ENCODE peak calls at places on chromosomes 7 and 10, in six cellular contexts. T, Y, C, I, L and H are unnamed samples. For H3K4me1, the result is how much of the 10 kb centered on the place peaks cover.

GRCh38 chr10:72598769-72599701 is 26.8 kb downstream of the MICU1 start:
- DNase-seq in Y (no peak), C (no peak), L (no peak), I (peak), T (no peak), H (no peak)

GRCh38 chr10:129914960-129915359 is 49.1 kb downstream of the EBF3 start:
- DNase-seq in Y (no peak), C (no peak), T (no peak), I (no peak), L (no peak), H (no peak)

GRCh38 chr7:151585744-151586424 is 66.2 kb upstream of the RHEB start:
- DNase-seq in T (no peak), Y (no peak), I (no peak), C (no peak), L (no peak), H (no peak)

GRCh38 chr7:69668339-69668738 is 70.1 kb downstream of the AUTS2 start:
- DNase-seq in I (no peak), Y (no peak), L (no peak), C (no peak), T (no peak), H (no peak)

GRCh38 chr7:39304683-39305405 is 261.4 kb upstream of the YAE1 start:
- DNase-seq in C (no peak), T (no peak), L (no peak), Y (no peak), I (no peak), H (no peak)

GRCh38 chr10:47195274-47195885 is 104.6 kb upstream of the GDF10 start:
- DNase-seq in I (no peak), T (no peak), Y (no peak), C (no peak), L (no peak), H (no peak)

GRCh38 chr7:131765575-131765974 is 209.1 kb upstream of the PODXL start:
- DNase-seq in L (no peak), I (no peak), Y (no peak), T (no peak), C (no peak), H (no peak)

GRCh38 chr7:107813524-107813923 is 10.5 kb upstream of the SLC26A3 start:
- DNase-seq in C (no peak), I (no peak), Y (no peak), T (no peak), L (no peak), H (no peak)

GRCh38 chr10:22651276-22651980 is 63.0 kb downstream of the PIP4K2A start:
- DNase-seq in Y (no peak), T (no peak), C (no peak), I (no peak), L (no peak), H (no peak)

GRCh38 chr10:59830601-59831259 is 75.6 kb downstream of the CCDC6 start:
- DNase-seq in I (peak), T (no peak), C (peak), L (no peak), Y (peak), H (peak)

GRCh38 chr7:2100278-2101205 is 132.2 kb downstream of the MAD1L1 start:
- DNase-seq in Y (peak), T (no peak), C (no peak), I (peak), L (peak), H (no peak)

GRCh38 chr7:74233655-74234280 is 20.4 kb downstream of the RFC2 start:
- DNase-seq in Y (no peak), T (no peak), I (no peak), L (no peak), C (no peak), H (no peak)

GRCh38 chr7:81625311-81625651 is 144.6 kb downstream of the HGF start:
- DNase-seq in Y (no peak), L (no peak), T (no peak), C (no peak), I (no peak), H (no peak)

GRCh38 chr7:30931161-30931926 is 19.7 kb downstream of the AQP1 start:
- DNase-seq in I (peak), L (no peak), T (peak), C (peak), Y (no peak), H (no peak)

GRCh38 chr10:123759496-123760070 is 93.4 kb downstream of the GPR26 start:
- DNase-seq in I (no peak), C (no peak), T (no peak), Y (no peak), L (no peak), H (no peak)

GRCh38 chr10:130471486-130471885 is 335.3 kb downstream of the GLRX3 start:
- DNase-seq in Y (no peak), I (no peak), C (no peak), L (no peak), T (peak), H (no peak)

GRCh38 chr10:75922435-75922834 is 491.0 kb downstream of the LRMDA start:
- DNase-seq in I (no peak), L (no peak), T (no peak), C (no peak), Y (peak), H (no peak)

GRCh38 chr7:14521183-14521582 is 381.4 kb downstream of the DGKB start:
- DNase-seq in Y (no peak), T (no peak), C (no peak), I (no peak), L (no peak), H (no peak)

GRCh38 chr7:128913856-128914565 is 3.5 kb upstream of the KCP start:
- DNase-seq in C (no peak), L (no peak), I (peak), T (peak), Y (no peak), H (no peak)

GRCh38 chr10:125783957-125784356 is 8.3 kb upstream of the MMP21 start:
- DNase-seq in C (no peak), L (peak), Y (no peak), I (no peak), T (no peak), H (no peak)

GRCh38 chr10:125781374-125781773 is 5.8 kb upstream of the MMP21 start:
- DNase-seq in I (no peak), Y (no peak), L (no peak), C (no peak), T (no peak), H (no peak)

GRCh38 chr10:125782661-125783060 is 7.0 kb upstream of the MMP21 start:
- DNase-seq in Y (no peak), I (no peak), C (no peak), T (no peak), L (no peak), H (no peak)

GRCh38 chr10:125783408-125783807 is 7.8 kb upstream of the MMP21 start:
- DNase-seq in C (no peak), Y (no peak), L (no peak), T (no peak), I (no peak), H (no peak)

GRCh38 chr10:125782055-125782454 is 6.4 kb upstream of the MMP21 start:
- DNase-seq in C (no peak), Y (no peak), I (no peak), L (no peak), T (no peak), H (no peak)
- TF ChIP-seq EP300 in C (no peak), Y (no peak), I (no peak), L (no peak), T (no peak), H (no peak)

GRCh38 chr10:43417950-43418768 is 9.2 kb upstream of the HNRNPF start:
- DNase-seq in T (no peak), C (no peak), I (no peak), L (peak), Y (peak), H (no peak)
- TF ChIP-seq POLR2AphosphoS5 in T (no peak), C (no peak), I (no peak), L (no peak), Y (no peak), H (no peak)

GRCh38 chr10:119670717-119671116 is 19.5 kb downstream of the BAG3 start:
- DNase-seq in C (no peak), I (no peak), T (no peak), L (no peak), Y (no peak), H (no peak)

GRCh38 chr10:119667562-119668328 is 16.6 kb downstream of the BAG3 start:
- DNase-seq in L (no peak), C (peak), I (peak), Y (peak), T (peak), H (peak)

GRCh38 chr10:119668461-119668860 is 17.3 kb downstream of the BAG3 start:
- DNase-seq in C (no peak), Y (no peak), T (no peak), I (no peak), L (no peak), H (no peak)

GRCh38 chr10:119669975-119670640 is 18.9 kb downstream of the BAG3 start:
- DNase-seq in T (no peak), C (no peak), L (no peak), Y (no peak), I (no peak), H (no peak)

GRCh38 chr10:119669331-119669730 is 18.2 kb downstream of the BAG3 start:
- DNase-seq in L (no peak), T (no peak), I (no peak), Y (no peak), C (no peak), H (no peak)
- H3K4me1 ChIP-seq in L (under half), T (half or more), I (under half), Y (under half), C (under half), H (under half)

DNA sequence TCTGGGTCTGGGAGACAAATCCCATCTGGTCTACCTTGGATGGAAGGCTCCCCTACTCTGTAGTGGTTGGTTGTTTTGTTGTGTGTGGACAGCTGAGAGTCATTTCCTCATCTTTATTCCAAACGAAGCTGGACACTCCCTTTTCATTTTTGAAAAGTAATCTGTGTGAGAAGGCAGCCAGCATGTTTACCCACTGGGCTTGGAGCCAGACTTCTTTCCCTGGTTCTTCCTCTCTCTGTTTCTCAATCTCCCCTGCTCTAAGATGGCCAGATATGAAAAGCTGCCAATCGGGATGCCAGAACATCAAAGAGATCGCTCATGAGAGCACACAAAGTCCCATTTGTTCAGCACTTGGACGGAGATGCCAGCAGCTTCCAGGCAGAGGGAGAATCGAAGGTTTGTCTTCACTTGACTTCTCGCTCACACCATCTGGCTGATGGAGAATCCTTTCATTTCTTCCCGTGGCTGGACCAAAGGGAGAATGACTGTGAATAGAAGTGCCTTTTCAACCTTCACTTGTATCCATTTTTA is 108.2 kb upstream of the AGR3 start:
- DNase-seq in L (no peak), Y (peak), I (no peak), C (peak), T (peak), H (peak)
- TF ChIP-seq EP300 in L (no peak), Y (peak), I (no peak), C (no peak), T (no peak), H (no peak)

GRCh38 chr10:112271982-112272381 is 11.2 kb upstream of the TECTB start:
- DNase-seq in I (no peak), C (no peak), L (no peak), Y (no peak), T (no peak), H (no peak)
- TF ChIP-seq POLR2AphosphoS5 in I (no peak), C (no peak), L (no peak), Y (no peak), T (no peak), H (no peak)

GRCh38 chr7:19178595-19178994 is 33.4 kb upstream of the FERD3L start:
- DNase-seq in T (no peak), L (no peak), C (no peak), I (no peak), Y (no peak), H (no peak)
- H3K4me1 ChIP-seq in T (under half), L (under half), C (under half), I (under half), Y (under half), H (under half)

GRCh38 chr7:155296006-155296787 is 1.5 kb upstream of the INSIG1 start:
- DNase-seq in L (no peak), I (no peak), T (no peak), Y (no peak), C (no peak), H (no peak)

GRCh38 chr7:155298288-155298833 is 683 bp downstream of the INSIG1 start:
- DNase-seq in C (no peak), I (peak), Y (no peak), T (no peak), L (no peak), H (no peak)

GRCh38 chr7:155296788-155297516 is 726 bp upstream of the INSIG1 start:
- DNase-seq in C (peak), I (no peak), Y (no peak), L (no peak), T (peak), H (peak)

GRCh38 chr7:155298834-155299538 is 1.3 kb downstream of the INSIG1 start:
- DNase-seq in I (peak), Y (no peak), C (peak), L (peak), T (peak), H (peak)

DNA sequence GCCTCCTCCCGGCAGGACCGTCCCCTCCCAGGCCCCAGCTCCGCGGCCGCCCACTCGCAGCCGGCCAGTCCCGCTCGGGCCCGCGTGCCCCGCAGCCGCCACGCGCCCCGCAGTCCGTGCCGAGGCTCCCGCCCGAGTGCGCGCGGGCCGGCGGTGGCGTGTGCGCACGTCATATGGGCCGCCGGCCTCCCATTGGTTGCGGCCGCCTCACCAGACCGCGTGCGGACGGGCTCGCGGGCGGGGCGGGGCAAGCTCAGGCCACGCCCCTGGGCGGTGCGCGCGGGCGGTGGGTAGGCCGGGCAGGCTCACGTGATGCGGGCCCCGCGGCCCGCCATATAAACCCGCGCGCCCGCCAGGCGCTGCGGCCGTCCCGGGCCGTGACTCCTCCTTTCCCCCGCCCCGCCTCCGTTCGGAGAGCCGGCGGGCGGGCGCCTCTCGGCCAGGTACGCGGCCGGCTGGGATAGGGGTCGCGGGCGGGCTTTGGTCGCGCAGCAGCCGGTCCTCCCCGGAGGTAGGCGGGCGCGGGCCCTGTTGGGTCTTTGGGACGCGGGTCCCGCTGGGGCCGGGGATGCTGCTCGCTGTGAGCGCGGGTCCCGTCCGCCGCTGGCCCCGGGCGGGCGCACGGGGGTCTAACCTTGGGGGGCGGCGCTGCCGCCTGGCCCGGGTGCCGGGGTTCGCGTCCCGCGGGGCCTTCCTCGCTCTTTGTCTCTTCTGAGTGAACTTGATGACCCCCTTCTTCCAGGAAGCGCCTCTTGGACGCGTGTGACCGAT is at the start of gene INSIG1:
- DNase-seq in Y (no peak), I (peak), T (peak), L (peak), C (peak), H (peak)
- TF ChIP-seq EP300 in Y (no peak), I (no peak), T (no peak), L (no peak), C (no peak), H (no peak)

DNA sequence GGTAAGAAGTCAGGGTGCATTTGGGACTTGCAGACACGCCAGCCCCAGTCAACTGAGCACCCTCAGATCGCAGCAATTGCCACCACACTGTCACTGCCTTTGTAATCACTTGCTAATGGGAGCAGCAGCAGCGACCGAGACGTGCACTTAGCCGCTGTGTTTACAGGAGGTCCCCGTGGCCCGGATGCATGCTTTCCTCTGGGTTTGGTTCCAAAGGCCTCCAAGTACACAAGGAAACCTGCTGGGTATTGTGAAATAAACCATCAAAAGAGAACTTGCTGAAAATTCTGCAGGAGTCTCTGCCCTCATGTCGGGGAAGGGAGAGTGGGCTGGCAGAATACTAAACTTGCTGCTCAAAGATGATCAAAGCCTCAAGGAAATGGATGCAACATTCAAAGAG is 341.7 kb downstream of the DNAJB6 start:
- DNase-seq in I (no peak), T (peak), C (no peak), L (no peak), Y (peak), H (no peak)
- TF ChIP-seq POLR2AphosphoS5 in I (no peak), T (no peak), C (no peak), L (no peak), Y (no peak), H (no peak)